ENCODE peak calls at places on chromosomes 3 and 15, in six cellular contexts. One of them, this sample, is unnamed. For H3K4me1, the result is how much of the 10 kb centered on the place peaks cover.

GRCh38 chr3:105555206-105555605 is 188.5 kb downstream of the ALCAM start:
- DNase-seq in HCT116: no peak
- DNase-seq in K562: no peak
- DNase-seq in HepG2: no peak
- DNase-seq in GM12878: no peak
- DNase-seq in H1: no peak
- DNase-seq in this sample: no peak

GRCh38 chr15:25565470-25566264 is 126.8 kb upstream of the UBE3A start:
- DNase-seq in GM12878: no peak
- DNase-seq in H1: no peak
- DNase-seq in K562: no peak
- DNase-seq in HCT116: no peak
- DNase-seq in HepG2: no peak
- DNase-seq in this sample: no peak

GRCh38 chr3:197206913-197207312 is 91.5 kb downstream of the DLG1 start:
- DNase-seq in GM12878: no peak
- DNase-seq in K562: no peak
- DNase-seq in H1: no peak
- DNase-seq in HCT116: no peak
- DNase-seq in HepG2: peak
- DNase-seq in this sample: no peak

GRCh38 chr3:40770046-40770445 is 245.3 kb downstream of the ZNF621 start:
- DNase-seq in HCT116: no peak
- DNase-seq in HepG2: no peak
- DNase-seq in H1: no peak
- DNase-seq in GM12878: no peak
- DNase-seq in K562: no peak
- DNase-seq in this sample: no peak

GRCh38 chr15:78550815-78551214 is 10.6 kb downstream of the PSMA4 start:
- DNase-seq in H1: no peak
- DNase-seq in K562: no peak
- DNase-seq in HepG2: no peak
- DNase-seq in HCT116: no peak
- DNase-seq in GM12878: no peak
- DNase-seq in this sample: no peak

GRCh38 chr3:71450162-71450561 is 133.4 kb downstream of the FOXP1 start:
- DNase-seq in GM12878: no peak
- DNase-seq in K562: no peak
- DNase-seq in H1: no peak
- DNase-seq in HCT116: no peak
- DNase-seq in HepG2: peak
- DNase-seq in this sample: no peak

GRCh38 chr15:65385868-65386253 is 8.1 kb upstream of the IGDCC3 start:
- DNase-seq in GM12878: no peak
- DNase-seq in K562: no peak
- DNase-seq in HepG2: no peak
- DNase-seq in HCT116: no peak
- DNase-seq in H1: no peak
- DNase-seq in this sample: no peak

GRCh38 chr15:69996842-69997478 is 100.8 kb downstream of the TLE3 start:
- DNase-seq in K562: no peak
- DNase-seq in HepG2: no peak
- DNase-seq in H1: no peak
- DNase-seq in GM12878: no peak
- DNase-seq in HCT116: no peak
- DNase-seq in this sample: no peak

GRCh38 chr3:194659778-194660177 is 12.2 kb downstream of the LSG1 start:
- DNase-seq in HCT116: no peak
- DNase-seq in GM12878: no peak
- DNase-seq in H1: no peak
- DNase-seq in HepG2: no peak
- DNase-seq in K562: no peak
- DNase-seq in this sample: no peak
- H3K9ac ChIP-seq in HCT116: no peak
- H3K9ac ChIP-seq in GM12878: no peak
- H3K9ac ChIP-seq in H1: no peak
- H3K9ac ChIP-seq in HepG2: no peak
- H3K9ac ChIP-seq in K562: no peak
- H3K9ac ChIP-seq in this sample: no peak

DNA sequence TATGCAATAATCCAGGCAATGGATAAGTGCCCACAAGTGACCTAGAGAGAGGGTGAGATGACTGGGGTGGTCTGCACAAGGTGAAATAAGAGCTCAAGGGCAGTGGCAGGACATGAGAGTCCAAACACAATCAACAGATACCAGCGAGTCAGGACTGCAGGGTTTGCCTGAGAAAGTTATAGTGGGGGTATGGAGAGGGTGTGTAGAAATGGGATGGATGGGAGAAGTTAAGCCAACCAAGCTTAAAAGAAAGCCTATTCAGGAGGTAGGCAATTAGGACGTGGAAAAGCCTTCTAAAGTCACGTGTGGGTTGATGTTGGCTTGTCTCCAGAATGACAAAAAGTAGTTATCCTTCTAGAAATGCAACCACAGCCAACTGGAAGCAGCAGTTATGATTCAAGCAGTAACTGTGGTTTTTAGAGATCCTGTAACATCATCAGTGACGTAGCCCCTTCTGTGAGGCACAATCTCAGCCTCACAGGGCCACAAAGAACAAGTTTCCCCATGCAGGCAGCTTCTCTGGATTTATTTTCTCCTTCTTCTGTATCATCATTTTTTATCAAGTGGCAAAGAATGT is 56.1 kb downstream of the FAM174B start:
- DNase-seq in HepG2: no peak
- DNase-seq in K562: no peak
- DNase-seq in GM12878: no peak
- DNase-seq in HCT116: no peak
- DNase-seq in H1: no peak
- DNase-seq in this sample: no peak
- H3K4me1 ChIP-seq in HepG2: under half
- H3K4me1 ChIP-seq in K562: under half
- H3K4me1 ChIP-seq in GM12878: under half
- H3K4me1 ChIP-seq in HCT116: under half
- H3K4me1 ChIP-seq in H1: under half
- H3K4me1 ChIP-seq in this sample: under half

DNA sequence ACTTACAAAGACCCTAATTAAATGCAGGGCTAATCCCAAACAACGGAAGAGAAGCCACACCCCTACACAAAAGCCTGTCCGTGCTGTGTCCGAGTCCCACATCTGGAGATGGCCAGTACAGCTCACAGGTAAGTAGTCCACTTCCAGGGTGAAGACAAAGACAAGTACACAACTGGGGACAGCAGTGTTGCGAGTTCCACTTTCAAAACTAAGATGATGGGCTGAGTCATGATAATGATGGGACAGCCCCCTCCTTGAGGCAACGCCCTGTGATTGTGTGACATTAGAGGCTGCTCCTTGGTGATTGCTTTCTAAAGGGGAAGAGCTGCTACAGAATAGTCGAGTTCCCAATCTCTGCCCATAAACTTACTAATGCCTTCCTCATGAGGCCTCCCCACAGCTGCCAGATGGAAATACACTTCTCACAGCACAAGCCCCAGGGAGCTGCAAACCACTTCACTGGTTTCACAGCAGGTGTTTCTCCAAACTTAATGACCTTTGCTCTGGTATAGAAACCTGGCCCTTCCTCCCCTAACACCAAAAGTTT is 27.6 kb downstream of the RFT1 start:
- DNase-seq in H1: no peak
- DNase-seq in K562: peak
- DNase-seq in HCT116: no peak
- DNase-seq in HepG2: no peak
- DNase-seq in GM12878: peak
- DNase-seq in this sample: no peak
- TF ChIP-seq ZNF274 in H1: no peak
- TF ChIP-seq ZNF274 in K562: no peak
- TF ChIP-seq ZNF274 in HCT116: no peak
- TF ChIP-seq ZNF274 in HepG2: no peak
- TF ChIP-seq ZNF274 in GM12878: no peak
- TF ChIP-seq ZNF274 in this sample: no peak

DNA sequence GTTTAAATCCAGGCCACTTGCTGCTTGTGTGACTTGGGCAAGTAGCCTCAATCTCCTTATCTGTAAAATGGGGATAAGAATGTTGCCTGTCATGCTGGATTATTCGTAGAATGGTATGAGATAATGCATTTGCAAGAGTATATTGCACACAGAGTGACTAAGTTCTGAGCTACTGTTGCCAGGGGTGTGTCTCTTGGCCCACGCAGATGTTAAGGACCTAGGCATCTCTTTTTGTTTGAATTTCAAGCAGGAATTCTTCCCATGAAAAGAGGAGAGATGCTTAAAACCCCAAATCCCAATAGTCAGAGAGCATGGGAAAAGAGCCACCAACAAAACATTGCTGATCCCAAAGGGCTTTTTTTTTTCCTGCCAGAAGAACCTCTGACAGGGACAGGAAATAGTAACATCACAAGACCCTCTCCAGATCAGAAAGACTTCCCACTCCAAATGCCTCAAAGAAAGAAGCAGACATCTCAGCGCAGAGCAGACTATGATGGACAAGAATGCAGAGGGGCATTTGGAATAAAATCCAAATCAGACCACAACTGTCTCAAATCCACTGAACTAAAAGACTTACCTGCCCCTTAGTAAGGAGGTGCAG is 90.5 kb downstream of the MRPL46 start:
- DNase-seq in GM12878: no peak
- DNase-seq in K562: no peak
- DNase-seq in HCT116: no peak
- DNase-seq in HepG2: no peak
- DNase-seq in H1: no peak
- DNase-seq in this sample: no peak
- H3K9ac ChIP-seq in GM12878: no peak
- H3K9ac ChIP-seq in K562: no peak
- H3K9ac ChIP-seq in HCT116: no peak
- H3K9ac ChIP-seq in HepG2: no peak
- H3K9ac ChIP-seq in H1: no peak
- H3K9ac ChIP-seq in this sample: no peak